ENCODE peak calls at places on chromosomes 6 and 20, in ten cellular contexts. T is heart right ventricle; F is pancreas; B is aorta; W is tibial nerve; C is testis; H is CD8-positive, alpha-beta memory T cell; G is upper lobe of right lung; P is right cardiac atrium; J is left ventricle myocardium inferior. M is an unnamed sample.
A peak's percentile ranks its signal among the peaks of the same experiment; 100 is the strongest.

GRCh38 chr6:71204741-71205140 is 83.9 kb upstream of the OGFRL1 start:
- DNase-seq in T (no peak), F (no peak), B (no peak), W (no peak), C (no peak), H (no peak), G (no peak), P (no peak), J (no peak), M (no peak)

GRCh38 chr6:15132854-15133670 is 112.8 kb upstream of the JARID2 start:
- DNase-seq in T (no peak), F (no peak), B (no peak), W (no peak), C (no peak), H (no peak), G (no peak), P (no peak), J (no peak), M (no peak)

GRCh38 chr6:50520325-50520724 is 193.0 kb upstream of the TFAP2D start:
- DNase-seq in T (no peak), F (no peak), B (no peak), W (no peak), C (no peak), H (no peak), G (no peak), P (no peak), J (no peak), M (no peak)

GRCh38 chr6:11423667-11424066 is 113.9 kb upstream of the TMEM170B start:
- DNase-seq in T (no peak), F (no peak), B (no peak), W (no peak), C (no peak), H (no peak), G (no peak), P (no peak), J (no peak), M (no peak)

GRCh38 chr6:11770546-11771466 is 7.8 kb downstream of the ADTRP start:
- DNase-seq in T (peak; percentile 88), F (no peak), B (peak; percentile 96), W (peak; percentile 84), C (peak; percentile 71), H (no peak), G (peak; percentile 91), P (peak; percentile 96), J (peak; percentile 89), M (peak; percentile 73)

GRCh38 chr6:147029923-147030322 is 174.3 kb upstream of the STXBP5 start:
- DNase-seq in T (no peak), F (no peak), B (no peak), W (no peak), C (no peak), H (no peak), G (no peak), P (no peak), J (no peak), M (no peak)

GRCh38 chr6:33738153-33738552 is 8.6 kb downstream of the IP6K3 start:
- DNase-seq in T (no peak), F (no peak), B (no peak), W (no peak), C (no peak), H (no peak), G (no peak), P (no peak), J (no peak), M (no peak)

GRCh38 chr20:11843289-11843688 is 74.4 kb upstream of the BTBD3 start:
- DNase-seq in T (no peak), F (no peak), B (no peak), W (no peak), C (no peak), H (no peak), G (no peak), P (no peak), J (no peak), M (no peak)

GRCh38 chr20:62357681-62358080 is 9.4 kb downstream of the LAMA5 start:
- DNase-seq in T (no peak), F (no peak), B (no peak), W (no peak), C (no peak), H (no peak), G (no peak), P (peak; percentile 64), J (peak; percentile 33), M (no peak)

GRCh38 chr20:8812818-8813217 is 256.1 kb upstream of the PLCB4 start:
- DNase-seq in T (peak; percentile 9), F (no peak), B (no peak), W (no peak), C (no peak), H (no peak), G (no peak), P (no peak), J (peak; percentile 19), M (peak; percentile 29)

GRCh38 chr6:73394577-73395354 is at the start of gene DDX43:
- DNase-seq in T (peak; percentile 27), F (no peak), B (peak; percentile 69), W (peak; percentile 25), C (peak; percentile 92), H (peak; percentile 52), G (peak; percentile 87), P (peak; percentile 82), J (peak; percentile 55), M (peak; percentile 66)

GRCh38 chr6:42777126-42777822 is 4.6 kb upstream of the BICRAL start:
- DNase-seq in T (no peak), F (no peak), B (no peak), W (no peak), C (no peak), H (no peak), G (no peak), P (no peak), J (no peak), M (no peak)

GRCh38 chr20:25278636-25279361 is 30.9 kb downstream of the PYGB start:
- DNase-seq in T (no peak), F (peak; percentile 46), B (peak; percentile 46), W (peak; percentile 7), C (peak; percentile 10), H (no peak), G (peak; percentile 52), P (peak; percentile 43), J (peak; percentile 8), M (peak; percentile 18)

GRCh38 chr20:23225407-23226060 is 125.1 kb upstream of the NXT1 start:
- DNase-seq in T (no peak), F (no peak), B (peak; percentile 83), W (peak; percentile 81), C (peak; percentile 59), H (no peak), G (no peak), P (peak; percentile 67), J (peak; percentile 48), M (peak; percentile 61)

GRCh38 chr20:38426006-38426405 is 9.1 kb downstream of the SNHG17 start:
- DNase-seq in T (no peak), F (no peak), B (peak; percentile 58), W (no peak), C (no peak), H (no peak), G (no peak), P (no peak), J (no peak), M (peak; percentile 85)

GRCh38 chr6:11890849-11891248 is 112.2 kb upstream of the ADTRP start:
- DNase-seq in T (no peak), F (no peak), B (no peak), W (no peak), C (no peak), H (no peak), G (no peak), P (no peak), J (no peak), M (no peak)

GRCh38 chr6:11233936-11234573 is 1.6 kb upstream of the NEDD9 start:
- DNase-seq in T (no peak), F (no peak), B (no peak), W (no peak), C (no peak), H (no peak), G (no peak), P (no peak), J (no peak), M (no peak)

GRCh38 chr20:19787366-19787765 is 29.3 kb downstream of the RIN2 start:
- DNase-seq in T (no peak), F (no peak), B (no peak), W (no peak), C (no peak), H (no peak), G (no peak), P (no peak), J (no peak), M (no peak)

GRCh38 chr6:26089272-26089671 is 2.0 kb downstream of the HFE start:
- DNase-seq in T (peak; percentile 20), F (no peak), B (no peak), W (no peak), C (no peak), H (no peak), G (no peak), P (no peak), J (no peak), M (no peak)
- H3K4me1 ChIP-seq in T (peaks cover 30% of the 10 kb centered on the region), F (peaks cover 4% of the 10 kb centered on the region), B (no peaks in the 10 kb centered on the region), W (peaks cover 15% of the 10 kb centered on the region), C (no peaks in the 10 kb centered on the region), H (peaks cover 26% of the 10 kb centered on the region), G (peaks cover 10% of the 10 kb centered on the region), P (peaks cover 2% of the 10 kb centered on the region), J (peaks cover 32% of the 10 kb centered on the region), M (peaks cover 14% of the 10 kb centered on the region)

DNA sequence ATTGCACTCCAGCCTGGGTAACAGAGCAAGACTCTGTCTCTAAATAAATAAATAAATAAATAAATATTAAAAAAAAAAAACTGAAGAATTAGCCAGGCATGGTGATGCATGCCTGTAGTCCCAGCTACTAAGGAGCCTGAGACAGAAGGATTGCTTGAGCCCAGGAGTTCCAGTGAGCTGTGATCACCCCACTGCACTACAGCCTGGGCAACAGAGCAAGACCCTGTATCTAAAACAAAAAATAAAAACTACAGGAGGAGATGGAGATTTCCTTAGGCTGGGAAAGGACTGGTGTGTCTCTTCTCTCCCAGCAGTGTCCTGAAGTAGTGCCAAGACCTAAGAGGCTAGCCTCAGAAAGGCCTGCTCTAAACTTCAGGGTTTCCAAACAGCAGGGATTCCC is 8.1 kb upstream of the GTF3C6 start:
- DNase-seq in T (no peak), F (no peak), B (no peak), W (no peak), C (no peak), H (no peak), G (no peak), P (no peak), J (no peak), M (no peak)
- H3K4me1 ChIP-seq in T (peaks cover 5% of the 10 kb centered on the region), F (no peaks in the 10 kb centered on the region), B (no peaks in the 10 kb centered on the region), W (no peaks in the 10 kb centered on the region), C (no peaks in the 10 kb centered on the region), H (no peaks in the 10 kb centered on the region), G (no peaks in the 10 kb centered on the region), P (no peaks in the 10 kb centered on the region), J (no peaks in the 10 kb centered on the region), M (no peaks in the 10 kb centered on the region)

DNA sequence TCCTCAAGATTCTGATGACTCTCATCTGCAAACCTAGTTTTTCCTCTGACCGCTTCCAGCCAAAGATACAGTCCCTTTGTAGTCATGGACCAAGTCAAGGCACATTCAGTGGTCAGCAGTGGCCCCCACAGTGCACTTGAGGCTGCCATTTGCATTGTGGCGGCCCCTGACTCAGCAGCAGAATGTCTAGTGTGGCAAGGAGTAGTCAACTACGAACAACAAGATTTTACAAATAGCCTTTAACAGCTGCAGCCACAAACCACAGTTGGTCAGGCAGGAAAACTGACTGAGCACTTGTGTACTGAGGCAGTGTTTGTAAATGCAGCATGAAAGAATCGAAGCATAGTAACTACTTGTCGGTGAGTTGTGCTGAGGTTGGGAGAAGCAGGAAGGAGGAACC is 49.6 kb downstream of the SLC2A12 start:
- DNase-seq in T (no peak), F (no peak), B (no peak), W (no peak), C (no peak), H (no peak), G (no peak), P (no peak), J (no peak), M (no peak)
- H3K4me1 ChIP-seq in T (no peaks in the 10 kb centered on the region), F (no peaks in the 10 kb centered on the region), B (no peaks in the 10 kb centered on the region), W (no peaks in the 10 kb centered on the region), C (peaks cover 3% of the 10 kb centered on the region), H (no peaks in the 10 kb centered on the region), G (peaks cover 2% of the 10 kb centered on the region), P (peaks cover 2% of the 10 kb centered on the region), J (peaks cover 3% of the 10 kb centered on the region), M (no peaks in the 10 kb centered on the region)

GRCh38 chr6:44038543-44039065 is 88.6 kb downstream of the MRPL14 start:
- DNase-seq in T (no peak), F (peak; percentile 3), B (peak; percentile 26), W (no peak), C (no peak), H (no peak), G (peak; percentile 15), P (no peak), J (no peak), M (no peak)
- H3K4me1 ChIP-seq in T (peaks cover 28% of the 10 kb centered on the region), F (peaks cover 3% of the 10 kb centered on the region), B (no peaks in the 10 kb centered on the region), W (peaks cover 22% of the 10 kb centered on the region), C (peaks cover 7% of the 10 kb centered on the region), H (no peaks in the 10 kb centered on the region), G (peaks cover 4% of the 10 kb centered on the region), P (peaks cover 7% of the 10 kb centered on the region), J (peaks cover 18% of the 10 kb centered on the region), M (peaks cover 4% of the 10 kb centered on the region)

M was measured in adrenal gland.